ENCODE peak calls at places on chromosomes 1 and 21, in seven cellular contexts. One of them, this sample, is unnamed.

GRCh38 chr1:210437781-210438180 is 109.1 kb downstream of the HHAT start:
- DNase-seq in stomach: no peak
- DNase-seq in neural progenitor cell: no peak
- DNase-seq in EH: peak
- DNase-seq in NCI-H146: no peak
- DNase-seq in PC-3: no peak
- DNase-seq in fibroblast of pulmonary artery: no peak
- DNase-seq in this sample: no peak

GRCh38 chr1:29786195-29786594 is 549.9 kb downstream of the PTPRU start:
- DNase-seq in stomach: no peak
- DNase-seq in neural progenitor cell: no peak
- DNase-seq in EH: no peak
- DNase-seq in NCI-H146: no peak
- DNase-seq in PC-3: no peak
- DNase-seq in fibroblast of pulmonary artery: no peak
- DNase-seq in this sample: no peak

GRCh38 chr1:157163273-157164127 is 25.3 kb upstream of the ETV3 start:
- DNase-seq in stomach: peak
- DNase-seq in neural progenitor cell: peak
- DNase-seq in EH: peak
- DNase-seq in NCI-H146: peak
- DNase-seq in PC-3: peak
- DNase-seq in fibroblast of pulmonary artery: peak
- DNase-seq in this sample: peak

GRCh38 chr1:199776768-199777497 is 250.6 kb upstream of the NR5A2 start:
- DNase-seq in stomach: no peak
- DNase-seq in neural progenitor cell: no peak
- DNase-seq in EH: no peak
- DNase-seq in NCI-H146: no peak
- DNase-seq in PC-3: no peak
- DNase-seq in fibroblast of pulmonary artery: no peak
- DNase-seq in this sample: no peak

GRCh38 chr1:41955461-41956159 is 36.9 kb upstream of the HIVEP3 start:
- DNase-seq in stomach: no peak
- DNase-seq in neural progenitor cell: peak
- DNase-seq in EH: peak
- DNase-seq in NCI-H146: peak
- DNase-seq in PC-3: peak
- DNase-seq in fibroblast of pulmonary artery: peak
- DNase-seq in this sample: peak

GRCh38 chr1:218294531-218294930 is 9.4 kb downstream of the RRP15 start:
- DNase-seq in stomach: no peak
- DNase-seq in neural progenitor cell: no peak
- DNase-seq in EH: peak
- DNase-seq in NCI-H146: no peak
- DNase-seq in PC-3: peak
- DNase-seq in fibroblast of pulmonary artery: no peak
- DNase-seq in this sample: peak

GRCh38 chr21:46661211-46661625 is 25.7 kb downstream of the PRMT2 start:
- DNase-seq in stomach: peak
- DNase-seq in neural progenitor cell: peak
- DNase-seq in EH: peak
- DNase-seq in NCI-H146: no peak
- DNase-seq in PC-3: no peak
- DNase-seq in fibroblast of pulmonary artery: peak
- DNase-seq in this sample: no peak

GRCh38 chr1:2534775-2535387 is 4.8 kb upstream of the HES5 start:
- DNase-seq in stomach: no peak
- DNase-seq in neural progenitor cell: no peak
- DNase-seq in EH: peak
- DNase-seq in NCI-H146: peak
- DNase-seq in PC-3: peak
- DNase-seq in fibroblast of pulmonary artery: peak
- DNase-seq in this sample: no peak

GRCh38 chr21:34008618-34009017 is 64.8 kb upstream of the MRPS6 start:
- DNase-seq in stomach: no peak
- DNase-seq in neural progenitor cell: no peak
- DNase-seq in EH: no peak
- DNase-seq in NCI-H146: no peak
- DNase-seq in PC-3: no peak
- DNase-seq in fibroblast of pulmonary artery: no peak
- DNase-seq in this sample: no peak

GRCh38 chr1:167722152-167722869 is 529 bp downstream of the MPZL1 start:
- DNase-seq in stomach: peak
- DNase-seq in neural progenitor cell: peak
- DNase-seq in EH: peak
- DNase-seq in NCI-H146: peak
- DNase-seq in PC-3: peak
- DNase-seq in fibroblast of pulmonary artery: peak
- DNase-seq in this sample: peak

GRCh38 chr1:26938659-26939025 is 17.1 kb downstream of the NUDC start:
- DNase-seq in stomach: no peak
- DNase-seq in neural progenitor cell: no peak
- DNase-seq in EH: no peak
- DNase-seq in NCI-H146: no peak
- DNase-seq in PC-3: no peak
- DNase-seq in fibroblast of pulmonary artery: no peak
- DNase-seq in this sample: no peak

GRCh38 chr1:65114312-65114711 is 33.7 kb upstream of the AK4 start:
- DNase-seq in stomach: no peak
- DNase-seq in neural progenitor cell: no peak
- DNase-seq in EH: no peak
- DNase-seq in NCI-H146: peak
- DNase-seq in PC-3: no peak
- DNase-seq in fibroblast of pulmonary artery: peak
- DNase-seq in this sample: peak

This sample was measured in RPMI7951.